ENCODE peak calls at places on chromosome 20, in ten cellular contexts. C is aorta; X is Panc1; B is EL; P is NAMALWA; F is naive thymus-derived CD8-positive, alpha-beta T cell; N is choroid plexus epithelial cell; A is AG08395; T is spleen; H is MCF 10A. J is an unnamed sample.

GRCh38 chr20:43682446-43682845 is 15.5 kb downstream of the MYBL2 start:
- DNase-seq in C (no peak), X (no peak), B (no peak), P (no peak), F (no peak), N (no peak), A (no peak), T (peak), H (no peak), J (no peak)

GRCh38 chr20:5127204-5127858 is 523 bp downstream of the CDS2 start:
- DNase-seq in C (peak), X (no peak), B (peak), P (peak), F (peak), N (peak), A (no peak), T (peak), H (peak), J (peak)

GRCh38 chr20:17806739-17807441 is 107.1 kb downstream of the BANF2 start:
- DNase-seq in C (peak), X (no peak), B (peak), P (no peak), F (no peak), N (peak), A (peak), T (no peak), H (no peak), J (peak)

GRCh38 chr20:39036851-39037250 is 74.7 kb downstream of the DHX35 start:
- DNase-seq in C (no peak), X (no peak), B (peak), P (no peak), F (no peak), N (no peak), A (no peak), T (no peak), H (no peak), J (no peak)

GRCh38 chr20:59240006-59240405 is 60.4 kb upstream of the EDN3 start:
- DNase-seq in C (no peak), X (no peak), B (no peak), P (no peak), F (no peak), N (no peak), A (no peak), T (no peak), H (no peak), J (no peak)

GRCh38 chr20:62535964-62536363 is 60.2 kb upstream of the GATA5 start:
- DNase-seq in C (no peak), X (no peak), B (no peak), P (no peak), F (no peak), N (no peak), A (no peak), T (no peak), H (no peak), J (no peak)

GRCh38 chr20:51910202-51911050 is 108.1 kb upstream of the SALL4 start:
- DNase-seq in C (no peak), X (no peak), B (peak), P (no peak), F (no peak), N (peak), A (peak), T (no peak), H (no peak), J (no peak)

GRCh38 chr20:32652739-32653526 is 20.8 kb downstream of the C20orf203 start:
- DNase-seq in C (peak), X (peak), B (peak), P (peak), F (peak), N (peak), A (peak), T (peak), H (peak), J (peak)

GRCh38 chr20:37407117-37407566 is 61.2 kb downstream of the SRC start:
- DNase-seq in C (no peak), X (no peak), B (peak), P (no peak), F (no peak), N (no peak), A (no peak), T (no peak), H (peak), J (no peak)

GRCh38 chr20:14415492-14415891 is 78.1 kb upstream of the FLRT3 start:
- DNase-seq in C (no peak), X (no peak), B (no peak), P (no peak), F (no peak), N (no peak), A (no peak), T (no peak), H (no peak), J (no peak)

GRCh38 chr20:584375-585301 is 25.5 kb downstream of the TCF15 start:
- DNase-seq in C (peak), X (no peak), B (no peak), P (peak), F (no peak), N (peak), A (no peak), T (no peak), H (peak), J (no peak)

GRCh38 chr20:53971096-53971683 is 99.2 kb downstream of the BCAS1 start:
- DNase-seq in C (no peak), X (no peak), B (no peak), P (no peak), F (no peak), N (no peak), A (no peak), T (no peak), H (no peak), J (no peak)

GRCh38 chr20:61295726-61296628 is 43.9 kb downstream of the CDH4 start:
- DNase-seq in C (no peak), X (no peak), B (peak), P (no peak), F (no peak), N (peak), A (no peak), T (peak), H (no peak), J (no peak)

GRCh38 chr20:41408131-41408789 is 41.6 kb upstream of the EMILIN3 start:
- DNase-seq in C (no peak), X (no peak), B (no peak), P (no peak), F (no peak), N (no peak), A (peak), T (no peak), H (no peak), J (no peak)

GRCh38 chr20:23245553-23246128 is 105.0 kb upstream of the NXT1 start:
- DNase-seq in C (no peak), X (peak), B (peak), P (peak), F (no peak), N (peak), A (peak), T (peak), H (peak), J (peak)

GRCh38 chr20:13255356-13255755 is 34.3 kb downstream of the ISM1 start:
- DNase-seq in C (no peak), X (no peak), B (no peak), P (no peak), F (no peak), N (no peak), A (no peak), T (no peak), H (no peak), J (no peak)

GRCh38 chr20:62818592-62819493 is 2.0 kb downstream of the COL9A3 start:
- DNase-seq in C (peak), X (no peak), B (peak), P (no peak), F (no peak), N (peak), A (peak), T (no peak), H (peak), J (peak)

GRCh38 chr20:57392512-57393271 is 1.5 kb downstream of the RBM38 start:
- DNase-seq in C (peak), X (no peak), B (no peak), P (peak), F (peak), N (no peak), A (no peak), T (peak), H (no peak), J (peak)

GRCh38 chr20:1087311-1087710 is 31.1 kb upstream of the PSMF1 start:
- DNase-seq in C (no peak), X (no peak), B (no peak), P (no peak), F (no peak), N (no peak), A (no peak), T (no peak), H (no peak), J (no peak)

GRCh38 chr20:14716251-14716650 is 378.8 kb upstream of the FLRT3 start:
- DNase-seq in C (no peak), X (no peak), B (no peak), P (no peak), F (no peak), N (no peak), A (no peak), T (no peak), H (no peak), J (no peak)

GRCh38 chr20:61522498-61523090 is 270.5 kb downstream of the CDH4 start:
- DNase-seq in C (peak), X (no peak), B (no peak), P (no peak), F (no peak), N (no peak), A (no peak), T (peak), H (no peak), J (no peak)

GRCh38 chr20:57657537-57658446 is 37.6 kb upstream of the ZBP1 start:
- DNase-seq in C (peak), X (no peak), B (no peak), P (peak), F (peak), N (no peak), A (no peak), T (peak), H (peak), J (peak)

GRCh38 chr20:4329232-4329631 is 313.9 kb upstream of the RNF24 start:
- DNase-seq in C (no peak), X (no peak), B (no peak), P (peak), F (no peak), N (no peak), A (no peak), T (no peak), H (no peak), J (no peak)

GRCh38 chr20:51190783-51191180 is 167.9 kb upstream of the KCNG1 start:
- DNase-seq in C (no peak), X (no peak), B (no peak), P (no peak), F (no peak), N (no peak), A (no peak), T (no peak), H (no peak), J (no peak)

GRCh38 chr20:59455392-59456341 is 148.7 kb upstream of the PHACTR3 start:
- DNase-seq in C (no peak), X (no peak), B (peak), P (peak), F (peak), N (peak), A (peak), T (peak), H (peak), J (no peak)

GRCh38 chr20:47859255-47859654 is 74.0 kb upstream of the SULF2 start:
- DNase-seq in C (no peak), X (no peak), B (no peak), P (no peak), F (no peak), N (peak), A (no peak), T (no peak), H (no peak), J (no peak)

GRCh38 chr20:53677447-53678314 is 84.0 kb upstream of the ZNF217 start:
- DNase-seq in C (no peak), X (no peak), B (no peak), P (no peak), F (peak), N (peak), A (no peak), T (no peak), H (no peak), J (no peak)

GRCh38 chr20:47681977-47682812 is 103.1 kb downstream of the SULF2 start:
- DNase-seq in C (no peak), X (no peak), B (peak), P (no peak), F (no peak), N (peak), A (peak), T (peak), H (no peak), J (peak)

GRCh38 chr20:34559311-34560140 is 1.0 kb downstream of the MAP1LC3A start:
- DNase-seq in C (no peak), X (no peak), B (no peak), P (no peak), F (peak), N (peak), A (no peak), T (peak), H (no peak), J (no peak)

GRCh38 chr20:32017711-32018251 is 7.5 kb downstream of the CCM2L start:
- DNase-seq in C (peak), X (no peak), B (no peak), P (peak), F (peak), N (no peak), A (no peak), T (peak), H (peak), J (no peak)

J was measured in Right ventricle myocardium inferior.